ENCODE peak calls at places on chromosome 7, in six cellular contexts. One of them, this sample, is unnamed.

GRCh38 chr7:33998487-33998886 is 93.1 kb downstream of the BMPER start:
- DNase-seq in trophoblast cell: no peak
- DNase-seq in neuronal stem cell: no peak
- DNase-seq in H1: no peak
- DNase-seq in mesenchymal stem cell: no peak
- DNase-seq in H9: no peak
- DNase-seq in this sample: no peak

GRCh38 chr7:38506756-38507155 is 124.4 kb downstream of the AMPH start:
- DNase-seq in trophoblast cell: no peak
- DNase-seq in neuronal stem cell: no peak
- DNase-seq in H1: no peak
- DNase-seq in mesenchymal stem cell: no peak
- DNase-seq in H9: no peak
- DNase-seq in this sample: peak

GRCh38 chr7:28623105-28623730 is 210.9 kb downstream of the CREB5 start:
- DNase-seq in trophoblast cell: peak
- DNase-seq in neuronal stem cell: no peak
- DNase-seq in H1: no peak
- DNase-seq in mesenchymal stem cell: peak
- DNase-seq in H9: no peak
- DNase-seq in this sample: peak

GRCh38 chr7:109309790-109310189 is 740.1 kb downstream of the DNAJB9 start:
- DNase-seq in trophoblast cell: no peak
- DNase-seq in neuronal stem cell: no peak
- DNase-seq in H1: no peak
- DNase-seq in mesenchymal stem cell: no peak
- DNase-seq in H9: no peak
- DNase-seq in this sample: no peak

GRCh38 chr7:117157121-117157870 is 165.6 kb downstream of the WNT2 start:
- DNase-seq in trophoblast cell: peak
- DNase-seq in neuronal stem cell: no peak
- DNase-seq in H1: no peak
- DNase-seq in mesenchymal stem cell: peak
- DNase-seq in H9: no peak
- DNase-seq in this sample: peak

GRCh38 chr7:135121868-135122267 is 26.0 kb upstream of the TMEM140 start:
- DNase-seq in trophoblast cell: no peak
- DNase-seq in neuronal stem cell: no peak
- DNase-seq in H1: no peak
- DNase-seq in mesenchymal stem cell: no peak
- DNase-seq in H9: peak
- DNase-seq in this sample: no peak

GRCh38 chr7:117895271-117895670 is 22.0 kb upstream of the CTTNBP2 start:
- DNase-seq in trophoblast cell: no peak
- DNase-seq in neuronal stem cell: no peak
- DNase-seq in H1: no peak
- DNase-seq in mesenchymal stem cell: no peak
- DNase-seq in H9: no peak
- DNase-seq in this sample: no peak

GRCh38 chr7:12730523-12730922 is 43.1 kb downstream of the ARL4A start:
- DNase-seq in trophoblast cell: no peak
- DNase-seq in neuronal stem cell: no peak
- DNase-seq in H1: no peak
- DNase-seq in mesenchymal stem cell: no peak
- DNase-seq in H9: no peak
- DNase-seq in this sample: no peak

GRCh38 chr7:2242541-2243482 is 786 bp downstream of the NUDT1 start:
- DNase-seq in trophoblast cell: peak
- DNase-seq in neuronal stem cell: no peak
- DNase-seq in H1: peak
- DNase-seq in mesenchymal stem cell: peak
- DNase-seq in H9: peak
- DNase-seq in this sample: peak

GRCh38 chr7:144488977-144489376 is 85.5 kb upstream of the NOBOX start:
- DNase-seq in trophoblast cell: no peak
- DNase-seq in neuronal stem cell: no peak
- DNase-seq in H1: no peak
- DNase-seq in mesenchymal stem cell: no peak
- DNase-seq in H9: no peak
- DNase-seq in this sample: no peak

GRCh38 chr7:22597845-22598244 is 97.9 kb upstream of the STEAP1B start:
- DNase-seq in trophoblast cell: peak
- DNase-seq in neuronal stem cell: no peak
- DNase-seq in H1: no peak
- DNase-seq in mesenchymal stem cell: peak
- DNase-seq in H9: no peak
- DNase-seq in this sample: peak

GRCh38 chr7:108307246-108307982 is 148.8 kb downstream of the NRCAM start:
- DNase-seq in trophoblast cell: no peak
- DNase-seq in neuronal stem cell: no peak
- DNase-seq in H1: no peak
- DNase-seq in mesenchymal stem cell: no peak
- DNase-seq in H9: no peak
- DNase-seq in this sample: no peak

GRCh38 chr7:33671521-33672262 is 233.6 kb upstream of the BMPER start:
- DNase-seq in trophoblast cell: no peak
- DNase-seq in neuronal stem cell: no peak
- DNase-seq in H1: no peak
- DNase-seq in mesenchymal stem cell: no peak
- DNase-seq in H9: no peak
- DNase-seq in this sample: no peak

GRCh38 chr7:154699421-154699820 is 303.5 kb downstream of the PAXIP1 start:
- DNase-seq in trophoblast cell: no peak
- DNase-seq in neuronal stem cell: no peak
- DNase-seq in H1: no peak
- DNase-seq in mesenchymal stem cell: no peak
- DNase-seq in H9: no peak
- DNase-seq in this sample: no peak

GRCh38 chr7:159195926-159196325 is 51.3 kb upstream of the VIPR2 start:
- DNase-seq in trophoblast cell: no peak
- DNase-seq in neuronal stem cell: no peak
- DNase-seq in H1: no peak
- DNase-seq in mesenchymal stem cell: no peak
- DNase-seq in H9: no peak
- DNase-seq in this sample: no peak

GRCh38 chr7:91945476-91945875 is 4.8 kb downstream of the AKAP9 start:
- DNase-seq in trophoblast cell: peak
- DNase-seq in neuronal stem cell: no peak
- DNase-seq in H1: no peak
- DNase-seq in mesenchymal stem cell: peak
- DNase-seq in H9: no peak
- DNase-seq in this sample: peak

GRCh38 chr7:148850564-148850963 is 33.5 kb downstream of the EZH2 start:
- DNase-seq in trophoblast cell: no peak
- DNase-seq in neuronal stem cell: no peak
- DNase-seq in H1: no peak
- DNase-seq in mesenchymal stem cell: no peak
- DNase-seq in H9: no peak
- DNase-seq in this sample: no peak

GRCh38 chr7:27161214-27161720 is 4.1 kb downstream of the HOXA9 start:
- DNase-seq in trophoblast cell: no peak
- DNase-seq in neuronal stem cell: no peak
- DNase-seq in H1: no peak
- DNase-seq in mesenchymal stem cell: no peak
- DNase-seq in H9: no peak
- DNase-seq in this sample: no peak

GRCh38 chr7:156668130-156668741 is 27.7 kb downstream of the RNF32 start:
- DNase-seq in trophoblast cell: no peak
- DNase-seq in neuronal stem cell: no peak
- DNase-seq in H1: no peak
- DNase-seq in mesenchymal stem cell: no peak
- DNase-seq in H9: no peak
- DNase-seq in this sample: peak

GRCh38 chr7:136009488-136010079 is 32.4 kb upstream of the MTPN start:
- DNase-seq in trophoblast cell: peak
- DNase-seq in neuronal stem cell: peak
- DNase-seq in H1: no peak
- DNase-seq in mesenchymal stem cell: peak
- DNase-seq in H9: no peak
- DNase-seq in this sample: peak

GRCh38 chr7:81503321-81503720 is 266.5 kb downstream of the HGF start:
- DNase-seq in trophoblast cell: no peak
- DNase-seq in neuronal stem cell: no peak
- DNase-seq in H1: no peak
- DNase-seq in mesenchymal stem cell: no peak
- DNase-seq in H9: no peak
- DNase-seq in this sample: no peak

GRCh38 chr7:81499262-81500116 is 270.4 kb downstream of the HGF start:
- DNase-seq in trophoblast cell: peak
- DNase-seq in neuronal stem cell: peak
- DNase-seq in H1: no peak
- DNase-seq in mesenchymal stem cell: peak
- DNase-seq in H9: no peak
- DNase-seq in this sample: peak

GRCh38 chr7:81503771-81504170 is 266.1 kb downstream of the HGF start:
- DNase-seq in trophoblast cell: no peak
- DNase-seq in neuronal stem cell: no peak
- DNase-seq in H1: no peak
- DNase-seq in mesenchymal stem cell: no peak
- DNase-seq in H9: no peak
- DNase-seq in this sample: no peak

GRCh38 chr7:81500631-81501030 is 269.2 kb downstream of the HGF start:
- DNase-seq in trophoblast cell: no peak
- DNase-seq in neuronal stem cell: no peak
- DNase-seq in H1: no peak
- DNase-seq in mesenchymal stem cell: no peak
- DNase-seq in H9: no peak
- DNase-seq in this sample: no peak

GRCh38 chr7:81501220-81501619 is 268.6 kb downstream of the HGF start:
- DNase-seq in trophoblast cell: no peak
- DNase-seq in neuronal stem cell: no peak
- DNase-seq in H1: no peak
- DNase-seq in mesenchymal stem cell: peak
- DNase-seq in H9: no peak
- DNase-seq in this sample: peak
- H4K91ac ChIP-seq in trophoblast cell: no peak
- H4K91ac ChIP-seq in neuronal stem cell: no peak
- H4K91ac ChIP-seq in H1: no peak
- H4K91ac ChIP-seq in mesenchymal stem cell: no peak
- H4K91ac ChIP-seq in H9: no peak
- H4K91ac ChIP-seq in this sample: peak

DNA sequence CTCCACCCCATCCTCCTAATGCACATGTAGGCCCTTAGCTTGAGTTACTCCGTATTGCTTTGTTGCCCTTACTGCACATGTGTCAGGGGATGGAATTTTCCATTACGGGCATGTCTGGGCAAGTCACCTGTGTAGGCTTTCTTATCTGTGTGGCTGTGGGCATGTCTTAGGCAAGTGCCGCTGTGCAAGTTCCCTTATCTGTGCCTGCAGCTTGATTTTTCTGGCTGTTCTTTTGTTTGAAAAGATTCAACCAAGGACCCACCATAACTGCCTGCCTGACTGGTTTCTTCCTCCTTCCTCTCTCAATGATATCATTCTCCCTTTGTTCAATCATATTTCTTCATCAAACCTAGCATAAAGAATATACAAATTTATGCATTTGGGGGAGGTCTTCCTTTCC is 88.5 kb downstream of the AKR1D1 start:
- DNase-seq in trophoblast cell: no peak
- DNase-seq in neuronal stem cell: no peak
- DNase-seq in H1: no peak
- DNase-seq in mesenchymal stem cell: no peak
- DNase-seq in H9: peak
- DNase-seq in this sample: no peak
- H2BK5ac ChIP-seq in trophoblast cell: no peak
- H2BK5ac ChIP-seq in neuronal stem cell: no peak
- H2BK5ac ChIP-seq in H1: peak
- H2BK5ac ChIP-seq in mesenchymal stem cell: no peak
- H2BK5ac ChIP-seq in H9: no peak
- H2BK5ac ChIP-seq in this sample: no peak

GRCh38 chr7:111407258-111407657 is 155.0 kb downstream of the IMMP2L start:
- DNase-seq in trophoblast cell: no peak
- DNase-seq in neuronal stem cell: no peak
- DNase-seq in H1: no peak
- DNase-seq in mesenchymal stem cell: no peak
- DNase-seq in H9: no peak
- DNase-seq in this sample: no peak

GRCh38 chr7:111410899-111411298 is 151.4 kb downstream of the IMMP2L start:
- DNase-seq in trophoblast cell: no peak
- DNase-seq in neuronal stem cell: no peak
- DNase-seq in H1: no peak
- DNase-seq in mesenchymal stem cell: no peak
- DNase-seq in H9: no peak
- DNase-seq in this sample: no peak

GRCh38 chr7:111413796-111414195 is 148.5 kb downstream of the IMMP2L start:
- DNase-seq in trophoblast cell: no peak
- DNase-seq in neuronal stem cell: no peak
- DNase-seq in H1: no peak
- DNase-seq in mesenchymal stem cell: no peak
- DNase-seq in H9: peak
- DNase-seq in this sample: no peak

GRCh38 chr7:111408726-111409125 is 153.6 kb downstream of the IMMP2L start:
- DNase-seq in trophoblast cell: no peak
- DNase-seq in neuronal stem cell: no peak
- DNase-seq in H1: no peak
- DNase-seq in mesenchymal stem cell: no peak
- DNase-seq in H9: no peak
- DNase-seq in this sample: no peak

DNA sequence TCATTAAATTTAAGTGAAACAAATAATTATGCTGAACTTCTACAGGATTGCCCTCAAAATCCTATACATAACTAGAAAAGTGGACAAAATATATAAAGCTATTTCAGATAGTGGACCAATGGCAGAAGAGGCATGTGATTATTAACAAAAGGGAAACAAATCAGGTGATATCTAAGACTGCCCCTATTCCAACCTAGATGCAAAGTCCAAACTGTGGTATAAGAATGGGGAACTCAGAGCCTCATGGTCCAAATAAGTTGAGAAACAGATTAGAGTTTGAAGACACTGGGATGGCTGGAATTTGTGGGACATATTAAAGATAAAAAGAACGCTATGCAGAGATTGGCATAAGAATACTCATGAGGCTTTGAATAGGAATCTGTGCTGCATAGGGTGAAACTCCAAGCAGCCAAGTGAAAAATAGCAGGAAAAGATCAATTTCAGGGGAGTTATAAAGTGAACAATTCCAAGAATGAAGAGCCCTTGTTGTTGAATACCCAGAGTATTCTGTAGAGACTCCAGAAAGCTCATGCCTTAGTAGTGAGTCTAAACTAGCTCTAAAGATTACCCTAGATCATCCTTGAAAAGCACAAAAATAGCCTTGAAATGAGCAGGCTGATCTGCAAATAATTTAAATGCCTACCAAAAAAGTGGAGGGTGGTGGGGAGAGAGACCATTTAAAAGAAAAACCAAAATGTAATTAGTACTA is 152.4 kb downstream of the IMMP2L start:
- DNase-seq in trophoblast cell: peak
- DNase-seq in neuronal stem cell: no peak
- DNase-seq in H1: no peak
- DNase-seq in mesenchymal stem cell: peak
- DNase-seq in H9: no peak
- DNase-seq in this sample: peak
- H4K91ac ChIP-seq in trophoblast cell: no peak
- H4K91ac ChIP-seq in neuronal stem cell: no peak
- H4K91ac ChIP-seq in H1: no peak
- H4K91ac ChIP-seq in mesenchymal stem cell: no peak
- H4K91ac ChIP-seq in H9: no peak
- H4K91ac ChIP-seq in this sample: no peak

GRCh38 chr7:21580073-21580521 is 37.3 kb downstream of the DNAH11 start:
- DNase-seq in trophoblast cell: no peak
- DNase-seq in neuronal stem cell: no peak
- DNase-seq in H1: no peak
- DNase-seq in mesenchymal stem cell: peak
- DNase-seq in H9: no peak
- DNase-seq in this sample: peak
- H2BK5ac ChIP-seq in trophoblast cell: no peak
- H2BK5ac ChIP-seq in neuronal stem cell: no peak
- H2BK5ac ChIP-seq in H1: no peak
- H2BK5ac ChIP-seq in mesenchymal stem cell: no peak
- H2BK5ac ChIP-seq in H9: no peak
- H2BK5ac ChIP-seq in this sample: no peak

This sample was measured in IMR-90.